ENCODE peak calls at places on chromosome 20, in nine cellular contexts. P is WTC11, T is epithelial cell of esophagus, D is transverse colon, Y is mammary epithelial cell, J is GM12865, L is progenitor cell of endocrine pancreas, N is endothelial cell of umbilical vein, O is left lung. A is an unnamed sample.

GRCh38 chr20:44354979-44355502 is 458 bp upstream of the HNF4A start:
- DNase-seq in P (no peak), T (no peak), D (peak), Y (no peak), J (no peak), L (no peak), N (no peak), O (no peak), A (no peak)

GRCh38 chr20:13995086-13995665 is at the start of gene MACROD2:
- DNase-seq in P (peak), T (peak), D (peak), Y (peak), J (peak), L (peak), N (peak), O (peak), A (peak)

GRCh38 chr20:44011251-44011940 is 96.7 kb downstream of the TOX2 start:
- DNase-seq in P (no peak), T (no peak), D (no peak), Y (no peak), J (peak), L (no peak), N (no peak), O (no peak), A (no peak)

GRCh38 chr20:24585796-24586522 is 116.5 kb downstream of the SYNDIG1 start:
- DNase-seq in P (no peak), T (no peak), D (no peak), Y (no peak), J (no peak), L (no peak), N (no peak), O (no peak), A (no peak)

GRCh38 chr20:58094698-58095097 is 133.8 kb downstream of the ANKRD60 start:
- DNase-seq in P (no peak), T (no peak), D (no peak), Y (no peak), J (no peak), L (no peak), N (no peak), O (no peak), A (no peak)

GRCh38 chr20:54021446-54022235 is 48.8 kb downstream of the BCAS1 start:
- DNase-seq in P (no peak), T (no peak), D (no peak), Y (no peak), J (no peak), L (no peak), N (no peak), O (no peak), A (no peak)

GRCh38 chr20:57409672-57410397 is 18.6 kb downstream of the RBM38 start:
- DNase-seq in P (no peak), T (peak), D (no peak), Y (no peak), J (no peak), L (no peak), N (no peak), O (no peak), A (no peak)

GRCh38 chr20:62048346-62048761 is 17.3 kb downstream of the TAF4 start:
- DNase-seq in P (peak), T (no peak), D (no peak), Y (no peak), J (no peak), L (no peak), N (no peak), O (peak), A (no peak)

GRCh38 chr20:25239387-25240370 is 8.2 kb upstream of the PYGB start:
- DNase-seq in P (no peak), T (no peak), D (peak), Y (no peak), J (peak), L (no peak), N (no peak), O (no peak), A (no peak)

GRCh38 chr20:62156592-62157386 is 13.2 kb downstream of the SS18L1 start:
- DNase-seq in P (peak), T (peak), D (peak), Y (no peak), J (peak), L (peak), N (peak), O (no peak), A (peak)

GRCh38 chr20:10110151-10110550 is 75.4 kb downstream of the ANKEF1 start:
- DNase-seq in P (no peak), T (peak), D (no peak), Y (peak), J (no peak), L (no peak), N (no peak), O (no peak), A (peak)

GRCh38 chr20:50590348-50590664 is 80.1 kb downstream of the PTPN1 start:
- DNase-seq in P (no peak), T (no peak), D (no peak), Y (no peak), J (no peak), L (no peak), N (no peak), O (no peak), A (no peak)

DNA sequence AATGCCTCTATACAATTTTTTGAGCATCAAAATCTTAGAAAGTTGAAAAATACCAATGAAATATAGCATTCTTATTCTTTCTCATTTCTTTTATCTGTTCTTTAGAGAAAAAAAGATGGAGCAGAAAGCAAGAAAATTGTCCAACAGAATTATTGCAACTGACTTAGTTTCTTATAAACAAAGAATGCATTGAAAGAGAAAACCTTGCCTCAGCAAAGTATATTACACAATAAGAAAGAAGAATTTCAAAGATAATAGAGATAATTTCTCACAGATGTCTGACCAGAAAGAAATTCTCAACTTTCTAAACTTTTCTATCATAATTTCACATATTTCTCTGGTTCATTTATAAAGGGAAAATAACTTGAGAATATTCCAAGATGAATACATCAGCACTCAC is 47.0 kb upstream of the PRND start:
- DNase-seq in P (no peak), T (no peak), D (no peak), Y (no peak), J (no peak), L (no peak), N (no peak), O (no peak), A (no peak)
- TF ChIP-seq CTCF in P (no peak), T (no peak), D (no peak), Y (no peak), J (no peak), L (no peak), N (no peak), O (no peak), A (no peak)

GRCh38 chr20:1922786-1923185 is 27.6 kb downstream of the SIRPA start:
- DNase-seq in P (no peak), T (no peak), D (no peak), Y (no peak), J (no peak), L (no peak), N (no peak), O (no peak), A (no peak)

GRCh38 chr20:1920252-1920651 is 25.0 kb downstream of the SIRPA start:
- DNase-seq in P (no peak), T (no peak), D (no peak), Y (no peak), J (no peak), L (no peak), N (no peak), O (no peak), A (no peak)

GRCh38 chr20:1920826-1921225 is 25.6 kb downstream of the SIRPA start:
- DNase-seq in P (no peak), T (no peak), D (no peak), Y (no peak), J (no peak), L (no peak), N (no peak), O (no peak), A (no peak)

GRCh38 chr20:1918766-1919165 is 23.6 kb downstream of the SIRPA start:
- DNase-seq in P (no peak), T (no peak), D (no peak), Y (no peak), J (no peak), L (no peak), N (no peak), O (no peak), A (no peak)
- TF ChIP-seq CTCF in P (no peak), T (no peak), D (no peak), Y (no peak), J (no peak), L (no peak), N (no peak), O (no peak), A (no peak)

GRCh38 chr20:52086878-52087277 is 104.7 kb downstream of the ZFP64 start:
- DNase-seq in P (no peak), T (no peak), D (no peak), Y (no peak), J (no peak), L (no peak), N (no peak), O (no peak), A (no peak)

GRCh38 chr20:52083627-52084232 is 107.8 kb downstream of the ZFP64 start:
- DNase-seq in P (peak), T (peak), D (peak), Y (peak), J (peak), L (peak), N (peak), O (peak), A (peak)

GRCh38 chr20:52090036-52090435 is 101.5 kb downstream of the ZFP64 start:
- DNase-seq in P (no peak), T (no peak), D (no peak), Y (no peak), J (no peak), L (no peak), N (no peak), O (no peak), A (no peak)

GRCh38 chr20:52084727-52085126 is 106.9 kb downstream of the ZFP64 start:
- DNase-seq in P (no peak), T (no peak), D (no peak), Y (no peak), J (no peak), L (no peak), N (no peak), O (no peak), A (no peak)

DNA sequence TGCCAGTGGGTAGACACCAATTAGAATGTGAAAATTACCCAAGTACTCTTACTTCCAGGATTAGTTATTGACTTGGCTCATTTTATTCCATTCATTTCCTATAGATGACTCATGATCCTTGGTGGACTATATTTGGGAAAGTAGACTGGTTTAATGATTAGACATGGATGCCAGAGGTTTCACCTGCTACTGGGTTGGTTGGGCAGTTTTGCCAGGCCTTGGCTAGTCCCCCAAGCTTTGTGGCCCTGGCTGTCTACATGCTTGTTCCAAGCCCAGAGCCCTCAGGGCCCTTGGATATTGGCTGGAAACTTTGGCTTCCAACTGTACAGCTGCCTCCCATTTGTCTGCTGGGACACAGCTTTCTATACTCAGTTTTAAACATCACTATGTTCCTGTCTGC is 104.1 kb downstream of the ZFP64 start:
- DNase-seq in P (no peak), T (no peak), D (no peak), Y (no peak), J (no peak), L (no peak), N (no peak), O (no peak), A (no peak)
- TF ChIP-seq CTCF in P (no peak), T (no peak), D (no peak), Y (no peak), J (no peak), L (no peak), N (no peak), O (no peak), A (no peak)

GRCh38 chr20:5950271-5951031 is at the start of the genes MCM8 and TRMT6:
- DNase-seq in P (peak), T (peak), D (peak), Y (peak), J (peak), L (peak), N (peak), O (peak), A (peak)
- TF ChIP-seq CTCF in P (no peak), T (no peak), D (no peak), Y (no peak), J (no peak), L (no peak), N (no peak), O (no peak), A (no peak)

A was measured in MCF 10A.